ENCODE peak calls at places on chromosomes 4 and X, in six cellular contexts. One of them, this sample, is unnamed.
A peak's percentile ranks its signal among the peaks of the same experiment; 100 is the strongest.

GRCh38 chr4:138834029-138834428 is 181.6 kb upstream of the NOCT start:
- DNase-seq in stimulated activated CD4-positive, alpha-beta T cell treated with anti-CD3 and anti-CD28 coated beads, TNF-alpha, amount 100 ng/mL, for 4 hours: no peak
- DNase-seq in H54: no peak
- DNase-seq in T follicular helper cell: no peak
- DNase-seq in RCC 7860: peak; percentile 31
- DNase-seq in HT-29: no peak
- DNase-seq in this sample: no peak

GRCh38 chrX:87337267-87337666 is 180.3 kb upstream of the KLHL4 start:
- DNase-seq in stimulated activated CD4-positive, alpha-beta T cell treated with anti-CD3 and anti-CD28 coated beads, TNF-alpha, amount 100 ng/mL, for 4 hours: no peak
- DNase-seq in H54: no peak
- DNase-seq in T follicular helper cell: no peak
- DNase-seq in RCC 7860: no peak
- DNase-seq in HT-29: no peak
- DNase-seq in this sample: no peak

GRCh38 chrX:82961129-82961528 is 547.0 kb upstream of the POU3F4 start:
- DNase-seq in stimulated activated CD4-positive, alpha-beta T cell treated with anti-CD3 and anti-CD28 coated beads, TNF-alpha, amount 100 ng/mL, for 4 hours: no peak
- DNase-seq in H54: no peak
- DNase-seq in T follicular helper cell: no peak
- DNase-seq in RCC 7860: no peak
- DNase-seq in HT-29: peak; percentile 22
- DNase-seq in this sample: no peak

GRCh38 chr4:171954650-171955049 is 141.4 kb downstream of the GALNTL6 start:
- DNase-seq in stimulated activated CD4-positive, alpha-beta T cell treated with anti-CD3 and anti-CD28 coated beads, TNF-alpha, amount 100 ng/mL, for 4 hours: no peak
- DNase-seq in H54: no peak
- DNase-seq in T follicular helper cell: no peak
- DNase-seq in RCC 7860: no peak
- DNase-seq in HT-29: no peak
- DNase-seq in this sample: no peak

GRCh38 chr4:95050980-95051688 is 293.4 kb downstream of the BMPR1B start:
- DNase-seq in stimulated activated CD4-positive, alpha-beta T cell treated with anti-CD3 and anti-CD28 coated beads, TNF-alpha, amount 100 ng/mL, for 4 hours: no peak
- DNase-seq in H54: no peak
- DNase-seq in T follicular helper cell: no peak
- DNase-seq in RCC 7860: no peak
- DNase-seq in HT-29: no peak
- DNase-seq in this sample: no peak

GRCh38 chrX:30141966-30142365 is 73.4 kb upstream of the MAGEB2 start:
- DNase-seq in stimulated activated CD4-positive, alpha-beta T cell treated with anti-CD3 and anti-CD28 coated beads, TNF-alpha, amount 100 ng/mL, for 4 hours: no peak
- DNase-seq in H54: no peak
- DNase-seq in T follicular helper cell: no peak
- DNase-seq in RCC 7860: peak; percentile 25
- DNase-seq in HT-29: peak; percentile 36
- DNase-seq in this sample: no peak

GRCh38 chr4:19047481-19047880 is 1025.9 kb upstream of the LCORL start:
- DNase-seq in stimulated activated CD4-positive, alpha-beta T cell treated with anti-CD3 and anti-CD28 coated beads, TNF-alpha, amount 100 ng/mL, for 4 hours: no peak
- DNase-seq in H54: no peak
- DNase-seq in T follicular helper cell: no peak
- DNase-seq in RCC 7860: no peak
- DNase-seq in HT-29: no peak
- DNase-seq in this sample: no peak

GRCh38 chr4:82050806-82051205 is 323.0 kb downstream of the HNRNPD start:
- DNase-seq in stimulated activated CD4-positive, alpha-beta T cell treated with anti-CD3 and anti-CD28 coated beads, TNF-alpha, amount 100 ng/mL, for 4 hours: no peak
- DNase-seq in H54: no peak
- DNase-seq in T follicular helper cell: no peak
- DNase-seq in RCC 7860: no peak
- DNase-seq in HT-29: no peak
- DNase-seq in this sample: no peak

GRCh38 chr4:100100985-100101384 is 89.3 kb downstream of the DDIT4L start:
- DNase-seq in stimulated activated CD4-positive, alpha-beta T cell treated with anti-CD3 and anti-CD28 coated beads, TNF-alpha, amount 100 ng/mL, for 4 hours: no peak
- DNase-seq in H54: no peak
- DNase-seq in T follicular helper cell: no peak
- DNase-seq in RCC 7860: no peak
- DNase-seq in HT-29: no peak
- DNase-seq in this sample: no peak

GRCh38 chr4:6221851-6222760 is 21.8 kb upstream of the JAKMIP1 start:
- DNase-seq in stimulated activated CD4-positive, alpha-beta T cell treated with anti-CD3 and anti-CD28 coated beads, TNF-alpha, amount 100 ng/mL, for 4 hours: no peak
- DNase-seq in H54: no peak
- DNase-seq in T follicular helper cell: no peak
- DNase-seq in RCC 7860: no peak
- DNase-seq in HT-29: no peak
- DNase-seq in this sample: peak; percentile 65

GRCh38 chr4:157300678-157301077 is 80.2 kb downstream of the GRIA2 start:
- DNase-seq in stimulated activated CD4-positive, alpha-beta T cell treated with anti-CD3 and anti-CD28 coated beads, TNF-alpha, amount 100 ng/mL, for 4 hours: no peak
- DNase-seq in H54: no peak
- DNase-seq in T follicular helper cell: no peak
- DNase-seq in RCC 7860: no peak
- DNase-seq in HT-29: no peak
- DNase-seq in this sample: no peak

GRCh38 chrX:11138498-11139390 is 27.6 kb downstream of the HCCS start:
- DNase-seq in stimulated activated CD4-positive, alpha-beta T cell treated with anti-CD3 and anti-CD28 coated beads, TNF-alpha, amount 100 ng/mL, for 4 hours: no peak
- DNase-seq in H54: no peak
- DNase-seq in T follicular helper cell: no peak
- DNase-seq in RCC 7860: no peak
- DNase-seq in HT-29: no peak
- DNase-seq in this sample: no peak

GRCh38 chrX:71532078-71532752 is 689 bp upstream of the OGT start:
- DNase-seq in stimulated activated CD4-positive, alpha-beta T cell treated with anti-CD3 and anti-CD28 coated beads, TNF-alpha, amount 100 ng/mL, for 4 hours: no peak
- DNase-seq in H54: no peak
- DNase-seq in T follicular helper cell: peak; percentile 64
- DNase-seq in RCC 7860: peak; percentile 73
- DNase-seq in HT-29: peak; percentile 53
- DNase-seq in this sample: no peak

GRCh38 chrX:63658920-63659319 is 126.1 kb downstream of the ARHGEF9 start:
- DNase-seq in stimulated activated CD4-positive, alpha-beta T cell treated with anti-CD3 and anti-CD28 coated beads, TNF-alpha, amount 100 ng/mL, for 4 hours: no peak
- DNase-seq in H54: no peak
- DNase-seq in T follicular helper cell: no peak
- DNase-seq in RCC 7860: no peak
- DNase-seq in HT-29: no peak
- DNase-seq in this sample: no peak

GRCh38 chrX:78124304-78124703 is 15.1 kb downstream of the TAF9B start:
- DNase-seq in stimulated activated CD4-positive, alpha-beta T cell treated with anti-CD3 and anti-CD28 coated beads, TNF-alpha, amount 100 ng/mL, for 4 hours: no peak
- DNase-seq in H54: no peak
- DNase-seq in T follicular helper cell: no peak
- DNase-seq in RCC 7860: no peak
- DNase-seq in HT-29: peak; percentile 49
- DNase-seq in this sample: no peak

GRCh38 chr4:8439914-8440490 is 521 bp downstream of the ACOX3 start:
- DNase-seq in stimulated activated CD4-positive, alpha-beta T cell treated with anti-CD3 and anti-CD28 coated beads, TNF-alpha, amount 100 ng/mL, for 4 hours: no peak
- DNase-seq in H54: no peak
- DNase-seq in T follicular helper cell: no peak
- DNase-seq in RCC 7860: peak; percentile 5
- DNase-seq in HT-29: no peak
- DNase-seq in this sample: no peak

GRCh38 chrX:103710609-103711008 is at the start of gene TMEM31:
- DNase-seq in stimulated activated CD4-positive, alpha-beta T cell treated with anti-CD3 and anti-CD28 coated beads, TNF-alpha, amount 100 ng/mL, for 4 hours: no peak
- DNase-seq in H54: no peak
- DNase-seq in T follicular helper cell: no peak
- DNase-seq in RCC 7860: no peak
- DNase-seq in HT-29: no peak
- DNase-seq in this sample: no peak

GRCh38 chr4:22435652-22436051 is 80.2 kb downstream of the ADGRA3 start:
- DNase-seq in stimulated activated CD4-positive, alpha-beta T cell treated with anti-CD3 and anti-CD28 coated beads, TNF-alpha, amount 100 ng/mL, for 4 hours: no peak
- DNase-seq in H54: no peak
- DNase-seq in T follicular helper cell: no peak
- DNase-seq in RCC 7860: no peak
- DNase-seq in HT-29: no peak
- DNase-seq in this sample: no peak

GRCh38 chrX:133999013-133999705 is 13.8 kb upstream of the GPC3 start:
- DNase-seq in stimulated activated CD4-positive, alpha-beta T cell treated with anti-CD3 and anti-CD28 coated beads, TNF-alpha, amount 100 ng/mL, for 4 hours: no peak
- DNase-seq in H54: no peak
- DNase-seq in T follicular helper cell: no peak
- DNase-seq in RCC 7860: no peak
- DNase-seq in HT-29: no peak
- DNase-seq in this sample: peak; percentile 70

GRCh38 chr4:78634011-78634664 is 82.6 kb downstream of the ANXA3 start:
- DNase-seq in stimulated activated CD4-positive, alpha-beta T cell treated with anti-CD3 and anti-CD28 coated beads, TNF-alpha, amount 100 ng/mL, for 4 hours: no peak
- DNase-seq in H54: no peak
- DNase-seq in T follicular helper cell: no peak
- DNase-seq in RCC 7860: no peak
- DNase-seq in HT-29: no peak
- DNase-seq in this sample: peak; percentile 74

GRCh38 chr4:3321295-3321889 is 28.6 kb downstream of the RGS12 start:
- DNase-seq in stimulated activated CD4-positive, alpha-beta T cell treated with anti-CD3 and anti-CD28 coated beads, TNF-alpha, amount 100 ng/mL, for 4 hours: no peak
- DNase-seq in H54: no peak
- DNase-seq in T follicular helper cell: no peak
- DNase-seq in RCC 7860: no peak
- DNase-seq in HT-29: no peak
- DNase-seq in this sample: peak; percentile 67

GRCh38 chrX:7083021-7083420 is 64.5 kb upstream of the STS start:
- DNase-seq in stimulated activated CD4-positive, alpha-beta T cell treated with anti-CD3 and anti-CD28 coated beads, TNF-alpha, amount 100 ng/mL, for 4 hours: no peak
- DNase-seq in H54: no peak
- DNase-seq in T follicular helper cell: no peak
- DNase-seq in RCC 7860: no peak
- DNase-seq in HT-29: no peak
- DNase-seq in this sample: no peak

GRCh38 chr4:168057412-168057811 is 34.9 kb upstream of the ANXA10 start:
- DNase-seq in stimulated activated CD4-positive, alpha-beta T cell treated with anti-CD3 and anti-CD28 coated beads, TNF-alpha, amount 100 ng/mL, for 4 hours: no peak
- DNase-seq in H54: no peak
- DNase-seq in T follicular helper cell: no peak
- DNase-seq in RCC 7860: no peak
- DNase-seq in HT-29: no peak
- DNase-seq in this sample: no peak

GRCh38 chrX:65985922-65986588 is 53.8 kb downstream of the VSIG4 start:
- DNase-seq in stimulated activated CD4-positive, alpha-beta T cell treated with anti-CD3 and anti-CD28 coated beads, TNF-alpha, amount 100 ng/mL, for 4 hours: peak; percentile 20
- DNase-seq in H54: peak; percentile 6
- DNase-seq in T follicular helper cell: peak; percentile 4
- DNase-seq in RCC 7860: peak; percentile 15
- DNase-seq in HT-29: peak; percentile 83
- DNase-seq in this sample: no peak

GRCh38 chr4:102823464-102823863 is 3.9 kb downstream of the UBE2D3 start:
- DNase-seq in stimulated activated CD4-positive, alpha-beta T cell treated with anti-CD3 and anti-CD28 coated beads, TNF-alpha, amount 100 ng/mL, for 4 hours: no peak
- DNase-seq in H54: no peak
- DNase-seq in T follicular helper cell: no peak
- DNase-seq in RCC 7860: no peak
- DNase-seq in HT-29: no peak
- DNase-seq in this sample: no peak

GRCh38 chrX:40049084-40049641 is 48.6 kb downstream of the BCOR start:
- DNase-seq in stimulated activated CD4-positive, alpha-beta T cell treated with anti-CD3 and anti-CD28 coated beads, TNF-alpha, amount 100 ng/mL, for 4 hours: no peak
- DNase-seq in H54: no peak
- DNase-seq in T follicular helper cell: no peak
- DNase-seq in RCC 7860: no peak
- DNase-seq in HT-29: no peak
- DNase-seq in this sample: no peak

GRCh38 chrX:16433021-16433420 is 216.9 kb upstream of the S100G start:
- DNase-seq in stimulated activated CD4-positive, alpha-beta T cell treated with anti-CD3 and anti-CD28 coated beads, TNF-alpha, amount 100 ng/mL, for 4 hours: no peak
- DNase-seq in H54: no peak
- DNase-seq in T follicular helper cell: no peak
- DNase-seq in RCC 7860: no peak
- DNase-seq in HT-29: no peak
- DNase-seq in this sample: no peak

GRCh38 chr4:85725727-85726170 is 250.8 kb downstream of the ARHGAP24 start:
- DNase-seq in stimulated activated CD4-positive, alpha-beta T cell treated with anti-CD3 and anti-CD28 coated beads, TNF-alpha, amount 100 ng/mL, for 4 hours: no peak
- DNase-seq in H54: no peak
- DNase-seq in T follicular helper cell: no peak
- DNase-seq in RCC 7860: peak; percentile 6
- DNase-seq in HT-29: no peak
- DNase-seq in this sample: no peak

GRCh38 chr4:140497776-140498636 is at the start of gene MGAT4D:
- DNase-seq in stimulated activated CD4-positive, alpha-beta T cell treated with anti-CD3 and anti-CD28 coated beads, TNF-alpha, amount 100 ng/mL, for 4 hours: no peak
- DNase-seq in H54: no peak
- DNase-seq in T follicular helper cell: no peak
- DNase-seq in RCC 7860: no peak
- DNase-seq in HT-29: no peak
- DNase-seq in this sample: no peak

GRCh38 chrX:17779434-17779833 is 42.1 kb downstream of the SCML1 start:
- DNase-seq in stimulated activated CD4-positive, alpha-beta T cell treated with anti-CD3 and anti-CD28 coated beads, TNF-alpha, amount 100 ng/mL, for 4 hours: no peak
- DNase-seq in H54: no peak
- DNase-seq in T follicular helper cell: no peak
- DNase-seq in RCC 7860: no peak
- DNase-seq in HT-29: no peak
- DNase-seq in this sample: no peak

GRCh38 chr4:125773502-125773901 is 458.7 kb downstream of the FAT4 start:
- DNase-seq in stimulated activated CD4-positive, alpha-beta T cell treated with anti-CD3 and anti-CD28 coated beads, TNF-alpha, amount 100 ng/mL, for 4 hours: no peak
- DNase-seq in H54: no peak
- DNase-seq in T follicular helper cell: no peak
- DNase-seq in RCC 7860: no peak
- DNase-seq in HT-29: no peak
- DNase-seq in this sample: no peak

GRCh38 chr4:102842367-102842766 is 15.0 kb upstream of the UBE2D3 start:
- DNase-seq in stimulated activated CD4-positive, alpha-beta T cell treated with anti-CD3 and anti-CD28 coated beads, TNF-alpha, amount 100 ng/mL, for 4 hours: no peak
- DNase-seq in H54: no peak
- DNase-seq in T follicular helper cell: no peak
- DNase-seq in RCC 7860: no peak
- DNase-seq in HT-29: no peak
- DNase-seq in this sample: no peak